ENCODE peak calls at places on chromosomes 1 and 21, in four cellular contexts. One of them, this sample, is unnamed.

GRCh38 chr1:10064416-10065343 is 31.9 kb downstream of the UBE4B start:
- DNase-seq in IMR-90: peak
- DNase-seq in mesendoderm: no peak
- DNase-seq in H9: no peak
- DNase-seq in this sample: no peak

GRCh38 chr1:239723821-239724367 is 337.5 kb downstream of the CHRM3 start:
- DNase-seq in mesendoderm: no peak
- DNase-seq in IMR-90: no peak
- DNase-seq in H9: no peak
- DNase-seq in this sample: no peak

GRCh38 chr1:2408456-2408855 is 3.9 kb downstream of the PEX10 start:
- DNase-seq in IMR-90: no peak
- DNase-seq in mesendoderm: no peak
- DNase-seq in H9: no peak
- DNase-seq in this sample: no peak

GRCh38 chr1:10495475-10495817 is 20.7 kb downstream of the PEX14 start:
- DNase-seq in H9: no peak
- DNase-seq in mesendoderm: no peak
- DNase-seq in IMR-90: no peak
- DNase-seq in this sample: no peak

GRCh38 chr1:199129247-199129646 is 490.4 kb downstream of the PTPRC start:
- DNase-seq in IMR-90: peak
- DNase-seq in H9: no peak
- DNase-seq in mesendoderm: no peak
- DNase-seq in this sample: no peak

GRCh38 chr1:147539122-147539575 is 2.2 kb upstream of the BCL9 start:
- DNase-seq in H9: no peak
- DNase-seq in mesendoderm: peak
- DNase-seq in IMR-90: peak
- DNase-seq in this sample: no peak

GRCh38 chr1:234108921-234109320 is 204.4 kb downstream of the SLC35F3 start:
- DNase-seq in H9: no peak
- DNase-seq in mesendoderm: no peak
- DNase-seq in IMR-90: peak
- DNase-seq in this sample: no peak

GRCh38 chr1:117812868-117813511 is 116.4 kb downstream of the GDAP2 start:
- DNase-seq in mesendoderm: no peak
- DNase-seq in H9: no peak
- DNase-seq in IMR-90: peak
- DNase-seq in this sample: no peak

GRCh38 chr1:233485809-233486398 is 128.0 kb upstream of the KCNK1 start:
- DNase-seq in H9: no peak
- DNase-seq in mesendoderm: no peak
- DNase-seq in IMR-90: no peak
- DNase-seq in this sample: no peak

GRCh38 chr1:183197762-183198161 is 11.7 kb downstream of the LAMC2 start:
- DNase-seq in mesendoderm: no peak
- DNase-seq in IMR-90: no peak
- DNase-seq in H9: no peak
- DNase-seq in this sample: no peak
- H3K56ac ChIP-seq in mesendoderm: no peak
- H3K56ac ChIP-seq in IMR-90: no peak
- H3K56ac ChIP-seq in H9: no peak
- H3K56ac ChIP-seq in this sample: no peak

GRCh38 chr21:40210251-40210650 is 343.0 kb downstream of the PCP4 start:
- DNase-seq in H9: no peak
- DNase-seq in mesendoderm: no peak
- DNase-seq in IMR-90: no peak
- DNase-seq in this sample: no peak

GRCh38 chr21:40204956-40205355 is 337.7 kb downstream of the PCP4 start:
- DNase-seq in H9: no peak
- DNase-seq in mesendoderm: no peak
- DNase-seq in IMR-90: no peak
- DNase-seq in this sample: no peak

GRCh38 chr21:40208206-40208950 is 341.1 kb downstream of the PCP4 start:
- DNase-seq in H9: no peak
- DNase-seq in IMR-90: no peak
- DNase-seq in mesendoderm: no peak
- DNase-seq in this sample: no peak

GRCh38 chr21:40208960-40209359 is 341.7 kb downstream of the PCP4 start:
- DNase-seq in H9: no peak
- DNase-seq in IMR-90: no peak
- DNase-seq in mesendoderm: no peak
- DNase-seq in this sample: no peak
- H3K56ac ChIP-seq in H9: no peak
- H3K56ac ChIP-seq in IMR-90: no peak
- H3K56ac ChIP-seq in mesendoderm: no peak
- H3K56ac ChIP-seq in this sample: no peak

GRCh38 chr1:54816951-54817350 is 15.8 kb upstream of the TTC22 start:
- DNase-seq in H9: no peak
- DNase-seq in IMR-90: no peak
- DNase-seq in mesendoderm: no peak
- DNase-seq in this sample: peak
- H3K56ac ChIP-seq in H9: no peak
- H3K56ac ChIP-seq in IMR-90: no peak
- H3K56ac ChIP-seq in mesendoderm: no peak
- H3K56ac ChIP-seq in this sample: no peak

GRCh38 chr1:53139911-53140310 is 2.5 kb downstream of the SLC1A7 start:
- DNase-seq in mesendoderm: no peak
- DNase-seq in IMR-90: peak
- DNase-seq in H9: no peak
- DNase-seq in this sample: no peak
- H3K56ac ChIP-seq in mesendoderm: no peak
- H3K56ac ChIP-seq in IMR-90: peak
- H3K56ac ChIP-seq in H9: no peak
- H3K56ac ChIP-seq in this sample: no peak

DNA sequence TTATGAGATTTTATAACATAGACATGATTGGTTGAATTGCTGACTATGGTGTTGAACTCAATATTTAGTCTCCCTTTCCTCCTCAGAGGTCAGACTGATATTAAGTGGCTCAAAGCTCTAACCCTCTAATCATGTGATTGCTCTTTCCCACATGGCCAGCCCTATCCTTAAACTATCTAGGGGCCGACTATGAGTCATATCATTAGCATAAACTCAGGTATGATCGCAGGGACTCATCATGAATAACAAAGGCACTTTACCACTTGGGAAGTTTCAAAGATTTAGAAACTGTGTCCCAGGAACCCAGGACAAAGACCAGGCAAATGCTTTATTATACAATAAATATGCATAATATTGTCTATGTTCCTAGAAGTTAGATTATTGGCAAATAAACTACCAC is 894.6 kb upstream of the NEGR1 start:
- DNase-seq in H9: no peak
- DNase-seq in IMR-90: no peak
- DNase-seq in mesendoderm: peak
- DNase-seq in this sample: no peak
- H3K56ac ChIP-seq in H9: no peak
- H3K56ac ChIP-seq in IMR-90: no peak
- H3K56ac ChIP-seq in mesendoderm: no peak
- H3K56ac ChIP-seq in this sample: no peak

This sample was measured in H1.